ENCODE peak calls at places on chromosomes 13 and 19, in eight cellular contexts. One of them, this sample, is unnamed.

GRCh38 chr13:19737844-19738557 is 44.7 kb downstream of the PSPC1 start:
- DNase-seq in thyroid gland: no peak
- DNase-seq in NCI-H524: no peak
- DNase-seq in mucosa of gallbladder: no peak
- DNase-seq in COLO829: no peak
- DNase-seq in NCI-H1105: no peak
- DNase-seq in lower lobe of right lung: no peak
- DNase-seq in heart left ventricle: no peak
- DNase-seq in this sample: no peak

GRCh38 chr13:110263906-110264305 is 43.1 kb downstream of the COL4A1 start:
- DNase-seq in heart left ventricle: peak
- DNase-seq in COLO829: no peak
- DNase-seq in lower lobe of right lung: no peak
- DNase-seq in NCI-H1105: no peak
- DNase-seq in NCI-H524: no peak
- DNase-seq in thyroid gland: no peak
- DNase-seq in mucosa of gallbladder: no peak
- DNase-seq in this sample: no peak

GRCh38 chr19:48681127-48681470 is 8.3 kb upstream of the NTN5 start:
- DNase-seq in heart left ventricle: no peak
- DNase-seq in thyroid gland: no peak
- DNase-seq in NCI-H524: no peak
- DNase-seq in NCI-H1105: no peak
- DNase-seq in COLO829: no peak
- DNase-seq in lower lobe of right lung: no peak
- DNase-seq in mucosa of gallbladder: no peak
- DNase-seq in this sample: peak

GRCh38 chr13:104597554-104598240 is 1531.5 kb upstream of the SLC10A2 start:
- DNase-seq in heart left ventricle: no peak
- DNase-seq in thyroid gland: no peak
- DNase-seq in lower lobe of right lung: no peak
- DNase-seq in COLO829: no peak
- DNase-seq in NCI-H1105: no peak
- DNase-seq in mucosa of gallbladder: no peak
- DNase-seq in NCI-H524: peak
- DNase-seq in this sample: no peak

GRCh38 chr13:59680429-59681024 is 483.2 kb downstream of the DIAPH3 start:
- DNase-seq in heart left ventricle: no peak
- DNase-seq in NCI-H524: no peak
- DNase-seq in mucosa of gallbladder: no peak
- DNase-seq in COLO829: no peak
- DNase-seq in thyroid gland: no peak
- DNase-seq in lower lobe of right lung: no peak
- DNase-seq in NCI-H1105: peak
- DNase-seq in this sample: peak

GRCh38 chr19:37983916-37984315 is 76.9 kb downstream of the SIPA1L3 start:
- DNase-seq in NCI-H1105: no peak
- DNase-seq in mucosa of gallbladder: no peak
- DNase-seq in NCI-H524: no peak
- DNase-seq in COLO829: peak
- DNase-seq in lower lobe of right lung: peak
- DNase-seq in thyroid gland: no peak
- DNase-seq in heart left ventricle: no peak
- DNase-seq in this sample: no peak

GRCh38 chr19:45403272-45403671 is 1.6 kb downstream of the PPP1R13L start:
- DNase-seq in NCI-H524: no peak
- DNase-seq in mucosa of gallbladder: no peak
- DNase-seq in NCI-H1105: no peak
- DNase-seq in heart left ventricle: no peak
- DNase-seq in thyroid gland: no peak
- DNase-seq in lower lobe of right lung: no peak
- DNase-seq in COLO829: no peak
- DNase-seq in this sample: no peak

GRCh38 chr13:97226788-97227627 is 4.9 kb downstream of the MBNL2 start:
- DNase-seq in heart left ventricle: no peak
- DNase-seq in COLO829: no peak
- DNase-seq in NCI-H524: no peak
- DNase-seq in mucosa of gallbladder: peak
- DNase-seq in NCI-H1105: no peak
- DNase-seq in lower lobe of right lung: no peak
- DNase-seq in thyroid gland: no peak
- DNase-seq in this sample: no peak

GRCh38 chr13:98173431-98173921 is 3.6 kb downstream of the RNF113B start:
- DNase-seq in mucosa of gallbladder: no peak
- DNase-seq in lower lobe of right lung: no peak
- DNase-seq in thyroid gland: peak
- DNase-seq in NCI-H524: no peak
- DNase-seq in COLO829: peak
- DNase-seq in NCI-H1105: no peak
- DNase-seq in heart left ventricle: no peak
- DNase-seq in this sample: peak

GRCh38 chr19:49398001-49398615 is 10.1 kb downstream of the KASH5 start:
- DNase-seq in NCI-H1105: no peak
- DNase-seq in heart left ventricle: no peak
- DNase-seq in NCI-H524: no peak
- DNase-seq in COLO829: no peak
- DNase-seq in lower lobe of right lung: no peak
- DNase-seq in mucosa of gallbladder: no peak
- DNase-seq in thyroid gland: no peak
- DNase-seq in this sample: no peak

GRCh38 chr13:37226966-37227365 is 121.5 kb upstream of the CSNK1A1L start:
- DNase-seq in NCI-H1105: no peak
- DNase-seq in NCI-H524: no peak
- DNase-seq in lower lobe of right lung: no peak
- DNase-seq in thyroid gland: no peak
- DNase-seq in mucosa of gallbladder: no peak
- DNase-seq in heart left ventricle: no peak
- DNase-seq in COLO829: no peak
- DNase-seq in this sample: peak

GRCh38 chr13:90719452-90719851 is 628.0 kb upstream of the MIR17HG start:
- DNase-seq in heart left ventricle: no peak
- DNase-seq in lower lobe of right lung: no peak
- DNase-seq in mucosa of gallbladder: no peak
- DNase-seq in NCI-H524: no peak
- DNase-seq in thyroid gland: no peak
- DNase-seq in COLO829: no peak
- DNase-seq in NCI-H1105: no peak
- DNase-seq in this sample: no peak

GRCh38 chr13:61128850-61129645 is 286.6 kb downstream of the PCDH20 start:
- DNase-seq in lower lobe of right lung: no peak
- DNase-seq in NCI-H1105: peak
- DNase-seq in COLO829: peak
- DNase-seq in NCI-H524: no peak
- DNase-seq in heart left ventricle: no peak
- DNase-seq in mucosa of gallbladder: no peak
- DNase-seq in thyroid gland: no peak
- DNase-seq in this sample: no peak

GRCh38 chr19:56080669-56081401 is 40.3 kb downstream of the ZNF787 start:
- DNase-seq in NCI-H524: peak
- DNase-seq in mucosa of gallbladder: peak
- DNase-seq in lower lobe of right lung: peak
- DNase-seq in COLO829: peak
- DNase-seq in heart left ventricle: peak
- DNase-seq in NCI-H1105: peak
- DNase-seq in thyroid gland: peak
- DNase-seq in this sample: peak

GRCh38 chr13:34733720-34734119 is 208.3 kb upstream of the NBEA start:
- DNase-seq in NCI-H1105: no peak
- DNase-seq in lower lobe of right lung: no peak
- DNase-seq in COLO829: no peak
- DNase-seq in heart left ventricle: no peak
- DNase-seq in NCI-H524: no peak
- DNase-seq in mucosa of gallbladder: no peak
- DNase-seq in thyroid gland: no peak
- DNase-seq in this sample: peak

GRCh38 chr19:1252221-1252817 is 3.9 kb downstream of the MIDN start:
- DNase-seq in heart left ventricle: peak
- DNase-seq in NCI-H524: no peak
- DNase-seq in lower lobe of right lung: peak
- DNase-seq in thyroid gland: peak
- DNase-seq in NCI-H1105: no peak
- DNase-seq in mucosa of gallbladder: peak
- DNase-seq in COLO829: no peak
- DNase-seq in this sample: peak

GRCh38 chr13:30792257-30793000 is 57.1 kb downstream of the ALOX5AP start:
- DNase-seq in COLO829: peak
- DNase-seq in mucosa of gallbladder: peak
- DNase-seq in lower lobe of right lung: peak
- DNase-seq in heart left ventricle: peak
- DNase-seq in thyroid gland: peak
- DNase-seq in NCI-H524: peak
- DNase-seq in NCI-H1105: peak
- DNase-seq in this sample: peak

GRCh38 chr19:46144756-46145155 is 3.3 kb upstream of the IGFL2 start:
- DNase-seq in mucosa of gallbladder: no peak
- DNase-seq in thyroid gland: no peak
- DNase-seq in heart left ventricle: no peak
- DNase-seq in lower lobe of right lung: no peak
- DNase-seq in COLO829: no peak
- DNase-seq in NCI-H524: no peak
- DNase-seq in NCI-H1105: no peak
- DNase-seq in this sample: no peak

GRCh38 chr19:45558399-45558878 is 26.2 kb downstream of the OPA3 start:
- DNase-seq in heart left ventricle: peak
- DNase-seq in COLO829: peak
- DNase-seq in NCI-H1105: no peak
- DNase-seq in NCI-H524: peak
- DNase-seq in mucosa of gallbladder: peak
- DNase-seq in thyroid gland: peak
- DNase-seq in lower lobe of right lung: peak
- DNase-seq in this sample: peak

GRCh38 chr13:111280666-111281577 is 39.5 kb upstream of the TEX29 start:
- DNase-seq in COLO829: no peak
- DNase-seq in mucosa of gallbladder: no peak
- DNase-seq in lower lobe of right lung: no peak
- DNase-seq in heart left ventricle: no peak
- DNase-seq in NCI-H1105: no peak
- DNase-seq in NCI-H524: no peak
- DNase-seq in thyroid gland: no peak
- DNase-seq in this sample: peak

GRCh38 chr13:78241278-78241919 is 322.8 kb upstream of the EDNRB start:
- DNase-seq in COLO829: peak
- DNase-seq in thyroid gland: peak
- DNase-seq in heart left ventricle: peak
- DNase-seq in lower lobe of right lung: peak
- DNase-seq in mucosa of gallbladder: peak
- DNase-seq in NCI-H524: peak
- DNase-seq in NCI-H1105: peak
- DNase-seq in this sample: peak

GRCh38 chr13:57418067-57418677 is 213.4 kb upstream of the PCDH17 start:
- DNase-seq in mucosa of gallbladder: no peak
- DNase-seq in NCI-H524: no peak
- DNase-seq in COLO829: no peak
- DNase-seq in heart left ventricle: no peak
- DNase-seq in lower lobe of right lung: no peak
- DNase-seq in thyroid gland: no peak
- DNase-seq in NCI-H1105: no peak
- DNase-seq in this sample: no peak

GRCh38 chr19:7871280-7871529 is 3.0 kb downstream of the PRR36 start:
- DNase-seq in COLO829: no peak
- DNase-seq in NCI-H1105: no peak
- DNase-seq in thyroid gland: no peak
- DNase-seq in NCI-H524: no peak
- DNase-seq in heart left ventricle: no peak
- DNase-seq in lower lobe of right lung: no peak
- DNase-seq in mucosa of gallbladder: no peak
- DNase-seq in this sample: no peak

GRCh38 chr13:34942732-34943674 is 933 bp downstream of the NBEA start:
- DNase-seq in mucosa of gallbladder: peak
- DNase-seq in NCI-H524: peak
- DNase-seq in lower lobe of right lung: peak
- DNase-seq in COLO829: no peak
- DNase-seq in NCI-H1105: peak
- DNase-seq in thyroid gland: peak
- DNase-seq in heart left ventricle: peak
- DNase-seq in this sample: no peak

GRCh38 chr19:32372726-32373613 is 27.6 kb downstream of the ZNF507 start:
- DNase-seq in lower lobe of right lung: no peak
- DNase-seq in thyroid gland: no peak
- DNase-seq in NCI-H1105: no peak
- DNase-seq in COLO829: no peak
- DNase-seq in heart left ventricle: no peak
- DNase-seq in mucosa of gallbladder: no peak
- DNase-seq in NCI-H524: no peak
- DNase-seq in this sample: no peak

GRCh38 chr13:74574964-74575728 is 440.9 kb upstream of the KLF12 start:
- DNase-seq in heart left ventricle: no peak
- DNase-seq in NCI-H1105: no peak
- DNase-seq in thyroid gland: no peak
- DNase-seq in lower lobe of right lung: no peak
- DNase-seq in NCI-H524: no peak
- DNase-seq in mucosa of gallbladder: no peak
- DNase-seq in COLO829: no peak
- DNase-seq in this sample: no peak

GRCh38 chr13:36758345-36758744 is 60.7 kb upstream of the RFXAP start:
- DNase-seq in thyroid gland: no peak
- DNase-seq in mucosa of gallbladder: peak
- DNase-seq in COLO829: peak
- DNase-seq in lower lobe of right lung: no peak
- DNase-seq in NCI-H524: peak
- DNase-seq in heart left ventricle: no peak
- DNase-seq in NCI-H1105: peak
- DNase-seq in this sample: no peak

GRCh38 chr19:3055741-3056453 is 6.4 kb downstream of the TLE5 start:
- DNase-seq in lower lobe of right lung: peak
- DNase-seq in thyroid gland: peak
- DNase-seq in heart left ventricle: no peak
- DNase-seq in mucosa of gallbladder: peak
- DNase-seq in NCI-H524: peak
- DNase-seq in NCI-H1105: peak
- DNase-seq in COLO829: no peak
- DNase-seq in this sample: no peak

GRCh38 chr13:35630551-35631275 is 154.2 kb upstream of the MAB21L1 start:
- DNase-seq in thyroid gland: no peak
- DNase-seq in heart left ventricle: no peak
- DNase-seq in NCI-H524: peak
- DNase-seq in COLO829: peak
- DNase-seq in lower lobe of right lung: no peak
- DNase-seq in NCI-H1105: no peak
- DNase-seq in mucosa of gallbladder: no peak
- DNase-seq in this sample: peak

GRCh38 chr19:11506101-11506555 is 489 bp upstream of the ZNF653 start:
- DNase-seq in NCI-H1105: no peak
- DNase-seq in thyroid gland: no peak
- DNase-seq in lower lobe of right lung: no peak
- DNase-seq in NCI-H524: no peak
- DNase-seq in COLO829: no peak
- DNase-seq in mucosa of gallbladder: no peak
- DNase-seq in heart left ventricle: peak
- DNase-seq in this sample: no peak

GRCh38 chr19:44072543-44073401 is 813 bp downstream of the ZNF284 start:
- DNase-seq in thyroid gland: no peak
- DNase-seq in mucosa of gallbladder: no peak
- DNase-seq in lower lobe of right lung: no peak
- DNase-seq in heart left ventricle: no peak
- DNase-seq in NCI-H524: no peak
- DNase-seq in NCI-H1105: no peak
- DNase-seq in COLO829: peak
- DNase-seq in this sample: peak

GRCh38 chr13:101554420-101555125 is 102.1 kb downstream of the ITGBL1 start:
- DNase-seq in lower lobe of right lung: no peak
- DNase-seq in thyroid gland: no peak
- DNase-seq in NCI-H524: no peak
- DNase-seq in COLO829: no peak
- DNase-seq in NCI-H1105: no peak
- DNase-seq in heart left ventricle: no peak
- DNase-seq in mucosa of gallbladder: no peak
- DNase-seq in this sample: peak